ENCODE peak calls at places on chromosomes 7 and 10, in eight cellular contexts. H is OCI-LY7, F is brain microvascular endothelial cell, O is mammary epithelial cell, I is astrocyte of the cerebellum, A is suprapubic skin, Q is dorsolateral prefrontal cortex, T is K562. U is an unnamed sample.

GRCh38 chr7:55971045-55971444 is 6.7 kb downstream of the NIPSNAP2 start:
- DNase-seq in F (no peak), T (no peak), Q (no peak), I (no peak), H (no peak), A (no peak), O (no peak), U (no peak)

GRCh38 chr10:34475222-34475621 is 339.9 kb downstream of the PARD3 start:
- DNase-seq in H (no peak), F (no peak), I (no peak), O (no peak), Q (no peak), T (no peak), A (no peak), U (no peak)

GRCh38 chr10:45180946-45181439 is 134.4 kb downstream of the OR13A1 start:
- DNase-seq in H (no peak), Q (no peak), T (no peak), O (no peak), F (no peak), I (peak), A (no peak), U (no peak)

GRCh38 chr7:20331912-20332317 is 1.2 kb downstream of the ITGB8 start:
- DNase-seq in Q (no peak), I (no peak), F (no peak), A (no peak), T (no peak), O (peak), H (no peak), U (no peak)

GRCh38 chr7:2635810-2636701 is 4.3 kb downstream of the TTYH3 start:
- DNase-seq in Q (peak), F (no peak), O (no peak), I (peak), T (no peak), A (no peak), H (no peak), U (no peak)

GRCh38 chr10:47414227-47414592 is 30.1 kb upstream of the ZNF488 start:
- DNase-seq in A (no peak), O (no peak), T (no peak), I (no peak), F (no peak), Q (no peak), H (no peak), U (no peak)

GRCh38 chr7:55120501-55121198 is 101.8 kb downstream of the EGFR start:
- DNase-seq in F (no peak), T (no peak), I (no peak), Q (no peak), A (no peak), H (no peak), O (peak), U (no peak)

GRCh38 chr7:100215895-100216294 is 3.9 kb upstream of the PVRIG start:
- DNase-seq in F (no peak), O (no peak), I (no peak), H (no peak), T (no peak), Q (no peak), A (no peak), U (no peak)

GRCh38 chr7:99128076-99128950 is 15.6 kb downstream of the SMURF1 start:
- DNase-seq in T (peak), A (no peak), F (peak), H (no peak), O (no peak), I (no peak), Q (no peak), U (no peak)

GRCh38 chr10:63711866-63712716 is 190.9 kb downstream of the REEP3 start:
- DNase-seq in H (no peak), O (peak), F (peak), Q (peak), A (peak), T (no peak), I (peak), U (peak)

GRCh38 chr7:104363355-104363754 is 35.0 kb downstream of the LHFPL3 start:
- DNase-seq in F (no peak), H (no peak), O (no peak), I (no peak), Q (no peak), A (no peak), T (no peak), U (no peak)

GRCh38 chr10:61100882-61101281 is 156.9 kb upstream of the RHOBTB1 start:
- DNase-seq in F (no peak), I (no peak), H (no peak), O (no peak), Q (no peak), T (no peak), A (no peak), U (no peak)

GRCh38 chr7:20200361-20200760 is 16.8 kb downstream of the MACC1 start:
- DNase-seq in T (no peak), I (no peak), H (no peak), Q (no peak), F (no peak), A (no peak), O (no peak), U (peak)

GRCh38 chr7:43554423-43554822 is 28.5 kb upstream of the STK17A start:
- DNase-seq in O (no peak), A (no peak), H (no peak), I (no peak), T (no peak), Q (no peak), F (no peak), U (no peak)

GRCh38 chr7:151905766-151906165 is 28.9 kb upstream of the PRKAG2 start:
- DNase-seq in F (no peak), Q (no peak), A (no peak), I (no peak), O (no peak), T (no peak), H (no peak), U (no peak)

GRCh38 chr7:151902306-151902705 is 25.4 kb upstream of the PRKAG2 start:
- DNase-seq in A (no peak), H (no peak), T (no peak), F (no peak), O (no peak), I (no peak), Q (no peak), U (no peak)

GRCh38 chr7:151903249-151904032 is 26.5 kb upstream of the PRKAG2 start:
- DNase-seq in Q (no peak), F (no peak), I (no peak), A (peak), O (no peak), T (no peak), H (no peak), U (no peak)

GRCh38 chr7:151905322-151905721 is 28.4 kb upstream of the PRKAG2 start:
- DNase-seq in A (no peak), I (no peak), H (no peak), O (no peak), F (no peak), Q (no peak), T (no peak), U (no peak)

GRCh38 chr7:151904270-151904669 is 27.4 kb upstream of the PRKAG2 start:
- DNase-seq in Q (no peak), T (no peak), I (no peak), A (no peak), O (no peak), F (no peak), H (no peak), U (no peak)
- H3K4me3 ChIP-seq in Q (no peak), T (no peak), I (no peak), A (no peak), O (no peak), F (no peak), H (no peak), U (no peak)

DNA sequence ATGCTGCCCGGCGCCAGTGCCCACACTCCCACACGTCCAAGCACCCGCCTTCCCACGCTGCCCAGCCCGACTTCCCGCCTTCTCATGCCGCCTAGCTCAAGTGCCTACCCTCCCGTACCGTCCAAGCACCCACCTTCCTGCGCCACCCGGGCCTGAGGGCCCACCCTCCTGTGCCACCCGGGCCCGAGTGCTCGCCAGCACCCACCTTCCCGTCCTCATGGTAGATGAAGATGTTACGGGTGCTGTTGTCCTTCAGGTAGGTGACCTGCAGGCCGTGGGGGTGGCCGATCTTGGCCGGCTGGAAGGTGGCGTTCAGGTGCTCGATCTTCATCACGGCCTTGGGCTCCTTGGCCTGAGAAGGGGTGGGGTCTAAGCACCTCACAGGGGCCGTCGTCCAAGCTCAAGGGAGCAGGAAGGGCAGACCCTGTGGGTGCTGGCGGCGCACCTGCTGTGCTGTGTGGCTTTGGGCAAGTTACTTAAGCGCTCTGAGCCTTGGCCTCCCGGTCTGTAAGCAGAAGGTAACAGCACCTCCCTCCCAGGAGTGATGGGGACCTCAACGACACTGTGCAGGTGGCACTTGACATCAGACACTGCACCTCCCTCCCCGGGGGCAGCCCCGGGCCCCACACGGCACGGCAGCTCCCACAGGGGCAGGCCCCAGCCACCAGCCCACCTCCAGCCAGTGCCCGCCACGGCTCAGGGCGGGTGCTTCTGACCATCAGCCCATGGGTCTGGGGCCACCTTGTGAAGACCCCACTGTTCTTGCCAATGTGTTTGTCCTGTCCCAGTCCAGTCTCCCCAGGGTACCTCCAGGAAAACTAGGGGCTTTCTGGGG is 27.8 kb downstream of the GET4 start:
- DNase-seq in O (no peak), H (no peak), I (no peak), A (no peak), Q (no peak), F (no peak), T (no peak), U (no peak)
- H3K4me3 ChIP-seq in O (no peak), H (no peak), I (no peak), A (peak), Q (no peak), F (no peak), T (no peak), U (no peak)

GRCh38 chr7:27170494-27170811 is 3.7 kb downstream of the HOXA10 start:
- DNase-seq in T (no peak), O (no peak), Q (no peak), A (no peak), F (no peak), H (no peak), I (no peak), U (no peak)
- H3K4me3 ChIP-seq in T (no peak), O (no peak), Q (no peak), A (peak), F (no peak), H (no peak), I (no peak), U (peak)

DNA sequence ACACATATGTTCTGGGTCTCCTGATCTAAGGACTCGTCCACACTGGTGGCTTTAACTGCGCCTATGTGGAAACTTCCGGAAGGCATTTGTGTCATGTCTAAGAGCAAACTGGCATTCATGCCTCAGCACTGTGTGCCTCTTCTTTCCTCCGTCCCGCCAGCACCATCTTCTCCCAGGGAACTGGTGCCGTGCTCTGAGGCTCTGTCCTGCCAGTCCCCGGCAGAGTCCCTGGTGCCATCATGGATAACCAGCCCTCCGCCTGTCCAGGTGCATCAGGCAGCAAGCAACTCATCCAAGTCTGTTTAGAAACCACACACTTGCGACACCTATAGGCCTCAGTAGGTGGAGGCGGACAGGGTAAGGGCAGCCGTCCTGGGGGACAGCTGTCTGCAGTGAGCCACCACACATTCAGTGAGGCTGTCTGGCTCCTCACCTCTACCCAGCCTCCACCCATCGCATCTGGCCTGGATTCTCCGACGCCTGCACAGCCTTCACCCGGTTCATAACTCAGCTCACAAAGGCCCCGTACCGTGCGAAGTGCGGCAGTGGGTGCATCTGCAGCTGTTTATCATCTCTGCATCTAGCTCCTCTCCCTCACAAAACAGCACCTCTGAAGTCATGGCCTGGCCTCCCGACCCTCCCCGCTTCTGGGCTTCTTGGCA is 162.7 kb downstream of the DIP2C start:
- DNase-seq in Q (no peak), A (no peak), I (no peak), F (no peak), O (no peak), T (peak), H (peak), U (no peak)
- H3K4me3 ChIP-seq in Q (no peak), A (no peak), I (no peak), F (no peak), O (no peak), T (no peak), H (peak), U (no peak)

DNA sequence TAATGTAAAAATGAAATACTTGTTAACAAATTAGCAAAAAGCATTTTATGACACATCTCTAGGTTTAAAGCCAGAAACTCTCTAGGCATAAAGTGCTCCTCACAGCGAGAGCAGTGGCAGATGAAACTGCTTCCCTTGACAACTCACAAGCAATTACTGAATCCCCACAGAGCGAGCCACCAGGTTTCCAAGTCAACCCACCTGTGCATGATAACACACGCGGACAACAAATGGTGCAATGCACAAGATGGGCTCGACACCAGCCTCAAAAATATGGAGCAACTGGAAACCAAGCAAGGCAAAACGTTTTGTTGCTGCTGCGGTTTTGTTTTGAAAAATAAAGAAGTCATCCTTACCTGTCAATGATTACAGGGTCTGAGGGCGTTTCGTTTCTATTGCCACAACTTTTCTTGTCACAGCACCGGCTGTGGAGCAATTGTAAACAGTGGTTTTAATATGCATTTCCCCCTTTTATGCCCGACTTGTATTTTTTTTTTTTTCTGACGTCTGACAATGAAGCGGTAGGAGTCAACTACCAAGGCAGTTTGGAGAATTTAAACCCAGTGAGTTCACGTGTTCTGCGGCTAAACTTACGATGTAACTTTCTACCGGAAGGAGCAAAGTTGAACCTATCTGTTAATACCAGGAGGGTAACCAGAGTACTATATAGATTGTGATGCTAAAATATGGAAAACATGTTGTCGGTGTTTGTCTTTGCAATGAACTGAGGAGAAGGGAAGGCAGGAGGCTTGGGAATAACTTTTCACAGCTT is 7.0 kb downstream of the EBF3 start:
- DNase-seq in Q (no peak), H (no peak), F (no peak), O (no peak), I (no peak), A (no peak), T (no peak), U (no peak)
- H3K4me3 ChIP-seq in Q (no peak), H (no peak), F (no peak), O (no peak), I (no peak), A (peak), T (no peak), U (no peak)

GRCh38 chr7:23107781-23108180 is 2.2 kb downstream of the KLHL7 start:
- DNase-seq in O (no peak), H (no peak), I (no peak), T (no peak), Q (no peak), F (no peak), A (no peak), U (no peak)

GRCh38 chr7:23106491-23106800 is 861 bp downstream of the KLHL7 start:
- DNase-seq in F (no peak), H (no peak), Q (peak), I (no peak), A (no peak), T (no peak), O (no peak), U (no peak)

GRCh38 chr7:23106801-23107713 is 1.5 kb downstream of the KLHL7 start:
- DNase-seq in I (no peak), A (no peak), T (no peak), F (no peak), H (no peak), Q (no peak), O (no peak), U (no peak)

GRCh38 chr7:23109470-23109869 is 3.9 kb downstream of the KLHL7 start:
- DNase-seq in F (no peak), H (no peak), I (no peak), Q (no peak), O (no peak), T (no peak), A (no peak), U (no peak)

GRCh38 chr7:23108995-23109394 is 3.4 kb downstream of the KLHL7 start:
- DNase-seq in O (no peak), F (no peak), T (no peak), H (no peak), A (no peak), Q (no peak), I (no peak), U (no peak)
- H3K4me3 ChIP-seq in O (no peak), F (no peak), T (no peak), H (no peak), A (no peak), Q (no peak), I (no peak), U (no peak)

GRCh38 chr10:119252470-119253151 is 45.2 kb downstream of the GRK5 start:
- DNase-seq in H (no peak), I (no peak), A (no peak), O (no peak), F (no peak), Q (no peak), T (no peak), U (no peak)

GRCh38 chr10:119250641-119251314 is 43.4 kb downstream of the GRK5 start:
- DNase-seq in H (no peak), Q (no peak), T (peak), I (peak), F (peak), A (no peak), O (peak), U (no peak)

GRCh38 chr10:119252051-119252465 is 44.7 kb downstream of the GRK5 start:
- DNase-seq in Q (no peak), A (no peak), T (peak), I (no peak), F (no peak), O (no peak), H (no peak), U (no peak)

GRCh38 chr10:119253433-119254174 is 46.2 kb downstream of the GRK5 start:
- DNase-seq in A (peak), F (peak), Q (no peak), T (no peak), O (peak), H (no peak), I (peak), U (peak)

GRCh38 chr10:119251315-119251708 is 43.9 kb downstream of the GRK5 start:
- DNase-seq in T (peak), F (peak), H (no peak), A (no peak), I (no peak), Q (no peak), O (no peak), U (no peak)
- H3K4me3 ChIP-seq in T (no peak), F (no peak), H (no peak), A (no peak), I (no peak), Q (no peak), O (no peak), U (no peak)

GRCh38 chr10:117000580-117000979 is 4.4 kb downstream of the SHTN1 start:
- DNase-seq in I (no peak), Q (peak), A (no peak), O (no peak), F (no peak), T (no peak), H (no peak), U (no peak)

GRCh38 chr10:117001144-117001543 is 3.8 kb downstream of the SHTN1 start:
- DNase-seq in H (no peak), F (no peak), I (no peak), Q (no peak), T (no peak), A (no peak), O (peak), U (no peak)

GRCh38 chr10:117003336-117003735 is 1.7 kb downstream of the SHTN1 start:
- DNase-seq in H (no peak), O (no peak), Q (no peak), T (no peak), I (no peak), F (no peak), A (no peak), U (no peak)

GRCh38 chr10:117004238-117004626 is 755 bp downstream of the SHTN1 start:
- DNase-seq in F (no peak), T (no peak), I (no peak), A (no peak), H (no peak), O (no peak), Q (no peak), U (no peak)

GRCh38 chr10:117002206-117002605 is 2.8 kb downstream of the SHTN1 start:
- DNase-seq in T (no peak), O (no peak), F (no peak), H (no peak), A (no peak), Q (no peak), I (no peak), U (no peak)
- H3K4me3 ChIP-seq in T (no peak), O (no peak), F (no peak), H (no peak), A (no peak), Q (peak), I (no peak), U (no peak)

GRCh38 chr10:24209421-24209770 is 458 bp downstream of the KIAA1217 start:
- DNase-seq in F (peak), O (peak), A (no peak), I (no peak), Q (no peak), T (no peak), H (no peak), U (no peak)

GRCh38 chr10:24206926-24207701 is 1.8 kb upstream of the KIAA1217 start:
- DNase-seq in O (no peak), H (no peak), I (no peak), F (no peak), Q (no peak), A (no peak), T (no peak), U (no peak)

GRCh38 chr10:24208661-24209420 is at the start of gene KIAA1217:
- DNase-seq in I (no peak), H (no peak), T (no peak), O (peak), A (no peak), F (peak), Q (no peak), U (no peak)

GRCh38 chr10:24206334-24206733 is 2.6 kb upstream of the KIAA1217 start:
- DNase-seq in Q (no peak), F (no peak), A (no peak), I (no peak), O (no peak), T (no peak), H (no peak), U (no peak)

GRCh38 chr10:24207781-24208611 is 942 bp upstream of the KIAA1217 start:
- DNase-seq in I (no peak), O (no peak), F (no peak), H (no peak), T (no peak), A (no peak), Q (no peak), U (no peak)
- H3K4me3 ChIP-seq in I (no peak), O (no peak), F (no peak), H (no peak), T (no peak), A (peak), Q (peak), U (peak)

GRCh38 chr10:89861199-89861573 is 159.8 kb downstream of the KIF20B start:
- DNase-seq in F (no peak), I (no peak), T (no peak), Q (no peak), H (no peak), A (no peak), O (no peak), U (no peak)
- H3K4me3 ChIP-seq in F (no peak), I (no peak), T (no peak), Q (no peak), H (no peak), A (no peak), O (no peak), U (no peak)